ENCODE peak calls at places on chromosomes 12 and 14, in eight cellular contexts. R, F, M, O, Y, B, U and I are unnamed samples.

GRCh38 chr12:132143328-132144071 is 619 bp downstream of the DDX51 start:
- DNase-seq in O (peak; percentile 12), M (peak; percentile 34), B (no peak), Y (no peak), F (no peak), U (no peak), R (peak; percentile 49), I (no peak)

GRCh38 chr14:89294060-89294459 is 123.0 kb downstream of the FOXN3 start:
- DNase-seq in O (no peak), M (no peak), Y (no peak), B (no peak), R (no peak), F (no peak), U (no peak), I (no peak)

GRCh38 chr12:54431911-54432814 is 13.1 kb upstream of the ITGA5 start:
- DNase-seq in Y (peak; percentile 66), F (no peak), M (peak; percentile 60), R (peak; percentile 72), O (no peak), B (peak; percentile 16), U (no peak), I (peak; percentile 99)

GRCh38 chr12:52871291-52871961 is 22.6 kb upstream of the KRT78 start:
- DNase-seq in F (peak; percentile 54), O (no peak), B (no peak), Y (peak; percentile 68), U (no peak), R (no peak), M (no peak), I (peak; percentile 42)

GRCh38 chr12:114821571-114821970 is 137.6 kb upstream of the TBX3 start:
- DNase-seq in R (no peak), Y (no peak), F (no peak), B (no peak), O (no peak), M (no peak), U (no peak), I (no peak)

GRCh38 chr12:125140918-125141573 is 75.8 kb downstream of the AACS start:
- DNase-seq in R (no peak), Y (no peak), U (no peak), F (peak; percentile 81), M (no peak), B (peak; percentile 34), O (no peak), I (peak; percentile 30)

GRCh38 chr12:17928708-17929366 is 161.2 kb downstream of the RERGL start:
- DNase-seq in Y (no peak), U (no peak), M (peak; percentile 2), F (peak; percentile 12), R (no peak), O (no peak), B (no peak), I (peak; percentile 83)

GRCh38 chr14:104299993-104300761 is 161.8 kb downstream of the KIF26A start:
- DNase-seq in M (no peak), F (no peak), U (no peak), O (no peak), B (no peak), Y (no peak), R (no peak), I (peak; percentile 13)

GRCh38 chr12:114895081-114895480 is 211.1 kb upstream of the TBX3 start:
- DNase-seq in Y (no peak), F (no peak), R (no peak), O (no peak), B (no peak), M (no peak), U (no peak), I (no peak)

GRCh38 chr12:68358532-68359485 is 26.6 kb upstream of the MDM1 start:
- DNase-seq in F (peak; percentile 64), R (peak; percentile 54), B (peak; percentile 54), M (peak; percentile 78), O (peak; percentile 25), Y (peak; percentile 71), U (peak; percentile 31), I (peak; percentile 87)

GRCh38 chr12:101779626-101780025 is 40.4 kb upstream of the SYCP3 start:
- DNase-seq in F (no peak), Y (no peak), U (no peak), B (no peak), R (no peak), M (no peak), O (no peak), I (no peak)

GRCh38 chr14:100588671-100589070 is 1.5 kb upstream of the BEGAIN start:
- DNase-seq in F (no peak), O (no peak), B (no peak), R (no peak), U (no peak), Y (no peak), M (no peak), I (no peak)

GRCh38 chr12:18737819-18738218 is at the start of the genes CAPZA3 and PLCZ1:
- DNase-seq in B (no peak), M (no peak), O (no peak), R (no peak), U (no peak), Y (no peak), F (no peak), I (no peak)